ENCODE peak calls at places on chromosomes 3 and 15, in nine cellular contexts. F, A, G, H, B, X, K, J and S are unnamed samples. For H3K4me1, the result is how much of the 10 kb centered on the place peaks cover.

GRCh38 chr15:70248116-70249025 is 150.7 kb upstream of the TLE3 start:
- DNase-seq in F (peak), A (no peak), G (no peak), H (no peak), B (no peak), X (no peak), K (no peak), J (peak), S (peak)

GRCh38 chr15:32641517-32642059 is at the start of gene SCG5:
- DNase-seq in F (peak), A (no peak), G (no peak), H (no peak), B (no peak), X (peak), K (no peak), J (no peak), S (no peak)

GRCh38 chr3:172217877-172218276 is 178.5 kb downstream of the FNDC3B start:
- DNase-seq in F (no peak), A (no peak), G (no peak), H (no peak), B (no peak), X (no peak), K (no peak), J (no peak), S (no peak)

GRCh38 chr15:49982586-49982985 is 136.4 kb downstream of the ATP8B4 start:
- DNase-seq in F (no peak), A (no peak), G (no peak), H (no peak), B (no peak), X (no peak), K (no peak), J (no peak), S (no peak)

GRCh38 chr15:58440181-58440910 is 8.6 kb downstream of the LIPC start:
- DNase-seq in F (no peak), A (no peak), G (no peak), H (peak), B (no peak), X (no peak), K (no peak), J (no peak), S (no peak)

GRCh38 chr3:115292131-115292530 is 145.0 kb upstream of the ZBTB20 start:
- DNase-seq in F (no peak), A (no peak), G (no peak), H (no peak), B (no peak), X (no peak), K (no peak), J (no peak), S (no peak)

GRCh38 chr3:193593666-193594025 is 638 bp downstream of the OPA1 start:
- DNase-seq in F (peak), A (no peak), G (no peak), H (no peak), B (no peak), X (no peak), K (no peak), J (no peak), S (no peak)

GRCh38 chr3:48502728-48503168 is 1.2 kb downstream of the SHISA5 start:
- DNase-seq in F (no peak), A (no peak), G (no peak), H (peak), B (peak), X (peak), K (no peak), J (no peak), S (peak)

GRCh38 chr15:57591822-57592367 is at the start of gene MYZAP:
- DNase-seq in F (peak), A (no peak), G (no peak), H (peak), B (peak), X (peak), K (no peak), J (peak), S (no peak)

GRCh38 chr15:42133892-42134502 is 22.4 kb downstream of the PLA2G4F start:
- DNase-seq in F (peak), A (peak), G (peak), H (peak), B (no peak), X (peak), K (peak), J (no peak), S (peak)

GRCh38 chr15:58410353-58410752 is 21.4 kb upstream of the LIPC start:
- DNase-seq in F (no peak), A (no peak), G (peak), H (no peak), B (no peak), X (no peak), K (no peak), J (no peak), S (no peak)

GRCh38 chr3:173660645-173661299 is 263.2 kb downstream of the NLGN1 start:
- DNase-seq in F (no peak), A (no peak), G (no peak), H (no peak), B (no peak), X (no peak), K (no peak), J (no peak), S (no peak)

GRCh38 chr15:25858952-25859760 is 4.0 kb downstream of the ATP10A start:
- DNase-seq in F (no peak), A (no peak), G (no peak), H (no peak), B (no peak), X (no peak), K (no peak), J (no peak), S (peak)

GRCh38 chr3:53142986-53143385 is 12.8 kb upstream of the RFT1 start:
- DNase-seq in F (no peak), A (no peak), G (no peak), H (no peak), B (no peak), X (peak), K (no peak), J (peak), S (no peak)

GRCh38 chr3:69445498-69445897 is 59.6 kb upstream of the FRMD4B start:
- DNase-seq in F (no peak), A (no peak), G (no peak), H (no peak), B (no peak), X (no peak), K (no peak), J (no peak), S (no peak)

GRCh38 chr15:51796777-51797474 is 32.5 kb upstream of the TMOD3 start:
- DNase-seq in F (peak), A (no peak), G (no peak), H (no peak), B (no peak), X (no peak), K (no peak), J (no peak), S (no peak)

GRCh38 chr15:85761635-85762034 is 33.1 kb downstream of the KLHL25 start:
- DNase-seq in F (no peak), A (no peak), G (no peak), H (no peak), B (no peak), X (no peak), K (no peak), J (peak), S (no peak)

GRCh38 chr3:165191476-165191875 is 4.7 kb downstream of the SLITRK3 start:
- DNase-seq in F (no peak), A (no peak), G (no peak), H (no peak), B (no peak), X (no peak), K (no peak), J (no peak), S (no peak)

GRCh38 chr3:127491909-127492308 is 98.6 kb downstream of the TPRA1 start:
- DNase-seq in F (no peak), A (no peak), G (peak), H (no peak), B (no peak), X (no peak), K (peak), J (no peak), S (no peak)

GRCh38 chr3:194879991-194880939 is 194.6 kb downstream of the FAM43A start:
- DNase-seq in F (no peak), A (no peak), G (peak), H (peak), B (peak), X (peak), K (peak), J (peak), S (no peak)

GRCh38 chr3:17686613-17687012 is 55.8 kb downstream of the TBC1D5 start:
- DNase-seq in F (peak), A (no peak), G (no peak), H (no peak), B (no peak), X (no peak), K (no peak), J (no peak), S (no peak)

GRCh38 chr3:134463676-134464611 is 21.8 kb downstream of the ANAPC13 start:
- DNase-seq in F (peak), A (no peak), G (peak), H (no peak), B (peak), X (peak), K (peak), J (no peak), S (peak)

GRCh38 chr15:58762731-58763130 is 8.4 kb upstream of the MINDY2 start:
- DNase-seq in F (no peak), A (no peak), G (no peak), H (no peak), B (no peak), X (no peak), K (no peak), J (no peak), S (no peak)

GRCh38 chr15:78438595-78439285 is 724 bp downstream of the IREB2 start:
- DNase-seq in F (peak), A (no peak), G (no peak), H (no peak), B (peak), X (no peak), K (no peak), J (no peak), S (no peak)

GRCh38 chr3:186360779-186361178 is 1.3 kb downstream of the DGKG start:
- DNase-seq in F (peak), A (no peak), G (peak), H (no peak), B (no peak), X (no peak), K (no peak), J (peak), S (peak)

GRCh38 chr3:48560648-48561018 is 2.9 kb downstream of the UCN2 start:
- DNase-seq in F (no peak), A (no peak), G (no peak), H (no peak), B (no peak), X (no peak), K (no peak), J (no peak), S (peak)

GRCh38 chr3:135497979-135498378 is 467.5 kb upstream of the PPP2R3A start:
- DNase-seq in F (no peak), A (no peak), G (no peak), H (no peak), B (no peak), X (no peak), K (no peak), J (no peak), S (no peak)

DNA sequence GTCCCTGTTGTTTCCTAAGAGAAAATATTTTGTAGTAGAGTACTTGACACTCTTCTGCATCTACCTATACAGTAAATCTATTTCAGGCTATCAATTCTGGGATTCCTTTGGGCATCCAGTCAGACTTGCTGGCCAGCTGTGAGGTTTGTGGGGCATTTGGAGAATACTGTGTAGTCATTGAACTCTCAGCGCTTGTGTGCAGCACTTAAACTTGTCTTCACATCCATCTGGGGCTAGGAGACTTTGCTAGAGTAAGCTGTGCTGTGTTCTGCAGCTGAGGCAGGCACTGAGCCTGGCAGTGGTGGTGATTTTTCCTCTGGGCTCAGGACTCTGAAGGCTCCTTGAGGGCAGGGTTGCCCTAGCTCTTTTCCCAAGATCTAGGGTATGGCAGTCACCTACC is 19.2 kb downstream of the CLSTN2 start:
- DNase-seq in F (no peak), A (no peak), G (no peak), H (no peak), B (no peak), X (no peak), K (no peak), J (no peak), S (no peak)
- TF ChIP-seq CTCF in F (no peak), A (no peak), G (no peak), H (no peak), B (no peak), X (no peak), K (no peak), J (no peak), S (no peak)

GRCh38 chr3:125043599-125044151 is 12.1 kb downstream of the HEG1 start:
- DNase-seq in F (no peak), A (no peak), G (no peak), H (peak), B (peak), X (peak), K (no peak), J (no peak), S (peak)

GRCh38 chr3:125048282-125048681 is 7.5 kb downstream of the HEG1 start:
- DNase-seq in F (no peak), A (no peak), G (no peak), H (no peak), B (peak), X (no peak), K (no peak), J (no peak), S (peak)

GRCh38 chr3:125045965-125046364 is 9.8 kb downstream of the HEG1 start:
- DNase-seq in F (no peak), A (no peak), G (no peak), H (no peak), B (no peak), X (no peak), K (no peak), J (no peak), S (no peak)

GRCh38 chr3:125042725-125043406 is 12.9 kb downstream of the HEG1 start:
- DNase-seq in F (no peak), A (no peak), G (no peak), H (no peak), B (no peak), X (no peak), K (no peak), J (no peak), S (peak)

GRCh38 chr3:125045194-125045593 is 10.6 kb downstream of the HEG1 start:
- DNase-seq in F (no peak), A (no peak), G (no peak), H (no peak), B (no peak), X (no peak), K (no peak), J (no peak), S (no peak)
- H3K4me1 ChIP-seq in F (under half), A (half or more), G (half or more), H (under half), B (under half), X (under half), K (half or more), J (half or more), S (half or more)

DNA sequence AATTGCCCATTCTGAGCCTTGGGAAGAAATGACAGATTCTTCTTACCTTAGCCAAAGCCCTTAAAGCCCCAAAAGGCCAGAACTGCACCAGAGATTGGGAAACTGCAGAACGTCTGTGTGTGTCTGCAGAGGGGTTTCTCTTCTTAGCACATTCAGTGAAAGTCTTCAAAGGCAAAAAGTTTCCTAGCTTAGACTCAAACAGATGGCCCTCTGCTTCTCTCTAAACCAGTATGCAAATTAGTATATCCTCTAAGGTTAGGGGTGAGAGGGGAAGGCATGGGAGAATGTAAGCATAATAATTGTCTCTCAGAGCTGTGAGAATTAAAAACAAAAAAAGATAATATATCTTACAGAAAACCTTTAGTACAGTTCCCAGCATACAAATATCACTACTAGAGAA is 334.0 kb upstream of the MCTP2 start:
- DNase-seq in F (no peak), A (no peak), G (no peak), H (no peak), B (no peak), X (no peak), K (no peak), J (no peak), S (no peak)
- TF ChIP-seq POLR2AphosphoS5 in F (no peak), A (no peak), G (no peak), H (no peak), B (no peak), X (no peak), K (no peak), J (no peak), S (no peak)

GRCh38 chr3:50122661-50123391 is 32.3 kb upstream of the SEMA3F start:
- DNase-seq in F (no peak), A (no peak), G (no peak), H (no peak), B (no peak), X (no peak), K (no peak), J (peak), S (peak)

GRCh38 chr3:50123394-50124361 is 31.4 kb upstream of the SEMA3F start:
- DNase-seq in F (peak), A (no peak), G (no peak), H (no peak), B (no peak), X (no peak), K (no peak), J (no peak), S (peak)

GRCh38 chr3:50120364-50121095 is 31.8 kb downstream of the RBM5 start:
- DNase-seq in F (no peak), A (no peak), G (no peak), H (no peak), B (no peak), X (no peak), K (no peak), J (peak), S (no peak)

GRCh38 chr3:50121416-50122032 is 32.8 kb downstream of the RBM5 start:
- DNase-seq in F (peak), A (peak), G (no peak), H (peak), B (peak), X (peak), K (no peak), J (peak), S (peak)

DNA sequence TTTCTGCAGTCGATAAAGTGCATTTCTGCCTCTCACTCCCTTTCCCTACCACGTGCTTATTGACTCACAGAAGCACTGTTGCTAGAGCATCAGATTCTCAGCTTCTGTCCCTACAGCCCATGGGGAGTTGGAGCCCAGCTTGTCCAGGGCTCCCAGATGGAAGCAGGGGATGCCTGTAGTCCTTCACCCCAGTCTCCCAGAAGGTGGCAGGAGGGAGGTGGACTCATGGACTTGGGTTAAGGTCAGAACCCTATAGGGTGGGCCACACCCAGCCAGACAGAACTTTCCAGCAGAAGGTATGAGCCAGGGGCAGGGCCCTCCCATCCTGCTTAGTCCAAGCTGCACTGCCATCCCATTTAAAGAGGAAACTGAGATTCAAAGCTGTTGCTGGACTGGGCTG is 33.1 kb upstream of the SEMA3F start:
- DNase-seq in F (no peak), A (no peak), G (no peak), H (no peak), B (no peak), X (no peak), K (no peak), J (peak), S (peak)
- TF ChIP-seq CTCF in F (no peak), A (no peak), G (no peak), H (no peak), B (no peak), X (no peak), K (no peak), J (no peak), S (no peak)

DNA sequence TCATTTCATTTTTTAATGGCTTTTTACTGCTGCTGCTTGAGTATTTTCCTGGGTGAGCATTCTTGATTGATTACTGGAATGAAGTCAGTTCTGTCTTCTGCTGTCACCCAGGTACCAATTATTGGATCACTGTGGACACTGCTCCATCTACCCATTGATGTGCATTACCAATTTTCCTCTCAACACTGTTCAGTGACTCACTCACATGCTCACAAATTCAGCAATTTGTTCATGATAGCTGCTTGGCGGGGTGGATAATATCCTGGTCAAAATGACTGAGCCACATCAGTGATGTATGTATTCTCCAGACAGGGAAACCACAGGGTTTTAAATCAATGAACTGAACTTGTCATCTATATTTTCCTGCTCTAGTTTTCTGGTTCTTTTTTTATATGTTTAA is 587.6 kb downstream of the RSL24D1 start:
- DNase-seq in F (no peak), A (no peak), G (no peak), H (no peak), B (no peak), X (no peak), K (no peak), J (no peak), S (no peak)
- H3K4me1 ChIP-seq in F (under half), A (under half), G (under half), H (under half), B (under half), X (under half), K (under half), J (under half), S (under half)

DNA sequence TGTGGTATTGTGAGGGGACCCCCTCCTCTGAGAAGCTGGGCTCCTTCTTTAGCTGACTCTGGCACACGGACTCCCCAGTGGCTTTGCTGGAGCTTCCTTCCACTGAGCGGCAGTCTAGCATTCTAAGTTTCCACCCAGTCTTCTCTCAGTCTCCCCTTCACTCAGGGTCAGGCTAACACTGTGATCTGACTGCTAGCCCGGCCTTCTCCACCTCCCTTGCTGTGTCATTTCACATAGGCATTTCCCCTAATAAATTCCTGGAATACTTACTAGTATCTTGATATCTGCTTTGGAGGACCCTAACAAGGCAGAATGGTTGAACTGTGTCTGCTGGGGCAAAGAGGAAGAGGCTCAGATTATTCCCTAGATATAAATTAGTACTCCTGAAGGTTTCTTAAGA is 106.2 kb upstream of the THBS1 start:
- DNase-seq in F (no peak), A (no peak), G (peak), H (no peak), B (no peak), X (no peak), K (no peak), J (no peak), S (no peak)
- TF ChIP-seq POLR2AphosphoS5 in F (no peak), A (no peak), G (no peak), H (no peak), B (no peak), X (no peak), K (no peak), J (no peak), S (no peak)

GRCh38 chr3:130488288-130488687 is 28.7 kb upstream of the COL6A6 start:
- DNase-seq in F (no peak), A (no peak), G (no peak), H (no peak), B (no peak), X (no peak), K (no peak), J (no peak), S (no peak)
- TF ChIP-seq CTCF in F (no peak), A (no peak), G (no peak), H (no peak), B (no peak), X (no peak), K (no peak), J (no peak), S (no peak)

GRCh38 chr3:29764059-29764458 is 483.2 kb downstream of the RBMS3 start:
- DNase-seq in F (no peak), A (no peak), G (no peak), H (no peak), B (no peak), X (no peak), K (no peak), J (no peak), S (no peak)
- H3K4me1 ChIP-seq in F (under half), A (under half), G (under half), H (under half), B (under half), X (under half), K (under half), J (under half), S (under half)

GRCh38 chr3:43885908-43886618 is 195.3 kb downstream of the ABHD5 start:
- DNase-seq in F (no peak), A (no peak), G (no peak), H (no peak), B (no peak), X (no peak), K (no peak), J (no peak), S (no peak)
- TF ChIP-seq POLR2AphosphoS5 in F (no peak), A (no peak), G (no peak), H (no peak), B (no peak), X (no peak), K (no peak), J (no peak), S (no peak)